ENCODE peak calls at places on chromosome 19, in six cellular contexts. L, R, S, X, D and V are unnamed samples.

GRCh38 chr19:1929051-1929742 is 11.8 kb upstream of the CSNK1G2 start:
- DNase-seq in L (no peak), R (peak), S (peak), X (no peak), D (peak), V (peak)

GRCh38 chr19:35246466-35247096 is 2.2 kb upstream of the LSR start:
- DNase-seq in L (no peak), R (no peak), S (no peak), X (no peak), D (no peak), V (no peak)

GRCh38 chr19:16293133-16294085 is 31.2 kb upstream of the KLF2 start:
- DNase-seq in L (peak), R (no peak), S (peak), X (no peak), D (peak), V (peak)

GRCh38 chr19:4979211-4979807 is 10.4 kb downstream of the KDM4B start:
- DNase-seq in L (no peak), R (no peak), S (no peak), X (no peak), D (no peak), V (no peak)

GRCh38 chr19:51948979-51949378 is 21.7 kb downstream of the ZNF613 start:
- DNase-seq in L (no peak), R (no peak), S (no peak), X (no peak), D (no peak), V (no peak)

GRCh38 chr19:53906211-53907192 is 2.6 kb upstream of the CACNG7 start:
- DNase-seq in L (no peak), R (no peak), S (peak), X (peak), D (no peak), V (no peak)

GRCh38 chr19:19103167-19103566 is 35.1 kb downstream of the TMEM161A start:
- DNase-seq in L (no peak), R (no peak), S (no peak), X (no peak), D (no peak), V (no peak)

GRCh38 chr19:44623080-44623479 is 9.7 kb downstream of the IGSF23 start:
- DNase-seq in L (no peak), R (no peak), S (no peak), X (no peak), D (no peak), V (no peak)

GRCh38 chr19:7657047-7657779 is 11.6 kb upstream of the RETN start:
- DNase-seq in L (no peak), R (no peak), S (no peak), X (no peak), D (no peak), V (no peak)

GRCh38 chr19:7862413-7862951 is 11.7 kb downstream of the PRR36 start:
- DNase-seq in L (no peak), R (no peak), S (no peak), X (peak), D (no peak), V (peak)

GRCh38 chr19:5452594-5453565 is 2.3 kb upstream of the ZNRF4 start:
- DNase-seq in L (no peak), R (peak), S (peak), X (no peak), D (no peak), V (peak)

GRCh38 chr19:17777840-17778620 is 16.9 kb upstream of the B3GNT3 start:
- DNase-seq in L (no peak), R (peak), S (peak), X (no peak), D (peak), V (peak)

GRCh38 chr19:29651622-29652394 is 13.5 kb upstream of the PLEKHF1 start:
- DNase-seq in L (no peak), R (no peak), S (no peak), X (no peak), D (no peak), V (no peak)

GRCh38 chr19:19006213-19006612 is 27.1 kb downstream of the SUGP2 start:
- DNase-seq in L (no peak), R (no peak), S (no peak), X (no peak), D (no peak), V (no peak)